ENCODE peak calls at places on chromosomes 12 and 14, in eight cellular contexts. L is MM.1S, H is GM23248, Z is hepatocyte, K is OCI-LY7, A is HCT116, U is PC-3, X is SK-N-SH. E is an unnamed sample.
A peak's percentile ranks its signal among the peaks of the same experiment; 100 is the strongest.

GRCh38 chr14:76876076-76876475 is 49.9 kb downstream of the LRRC74A start:
- DNase-seq in L (peak; percentile 37), H (peak; percentile 85), Z (peak; percentile 87), K (peak; percentile 54), A (peak; percentile 81), U (peak; percentile 87), X (peak; percentile 86), E (peak; percentile 90)

GRCh38 chr12:65779946-65780345 is 44.3 kb upstream of the HMGA2 start:
- DNase-seq in L (no peak), H (no peak), Z (no peak), K (no peak), A (no peak), U (no peak), X (no peak), E (no peak)

GRCh38 chr12:95463019-95463418 is 10.9 kb upstream of the METAP2 start:
- DNase-seq in L (no peak), H (no peak), Z (no peak), K (no peak), A (no peak), U (no peak), X (no peak), E (no peak)

GRCh38 chr14:60643443-60644402 is 5.6 kb downstream of the SIX1 start:
- DNase-seq in L (no peak), H (peak; percentile 78), Z (peak; percentile 16), K (no peak), A (no peak), U (no peak), X (no peak), E (peak; percentile 75)

GRCh38 chr12:65720739-65721138 is 103.5 kb upstream of the HMGA2 start:
- DNase-seq in L (no peak), H (peak; percentile 11), Z (no peak), K (no peak), A (no peak), U (no peak), X (no peak), E (no peak)

GRCh38 chr12:21837847-21838246 is 63.3 kb upstream of the KCNJ8 start:
- DNase-seq in L (no peak), H (no peak), Z (no peak), K (no peak), A (no peak), U (no peak), X (no peak), E (no peak)

GRCh38 chr12:76587428-76588178 is 28.0 kb upstream of the OSBPL8 start:
- DNase-seq in L (no peak), H (peak; percentile 28), Z (no peak), K (no peak), A (no peak), U (no peak), X (no peak), E (no peak)

GRCh38 chr12:21526053-21526452 is at the start of gene SPX:
- DNase-seq in L (no peak), H (peak; percentile 27), Z (no peak), K (peak; percentile 4), A (no peak), U (peak; percentile 63), X (no peak), E (no peak)

GRCh38 chr12:14959126-14959440 is 2.3 kb downstream of the ARHGDIB start:
- DNase-seq in L (no peak), H (no peak), Z (no peak), K (no peak), A (no peak), U (no peak), X (no peak), E (no peak)

GRCh38 chr12:46523863-46524770 is 151.5 kb upstream of the SLC38A2 start:
- DNase-seq in L (peak; percentile 97), H (peak; percentile 98), Z (peak; percentile 55), K (no peak), A (peak; percentile 91), U (peak; percentile 97), X (no peak), E (no peak)

GRCh38 chr12:102849722-102850447 is 67.2 kb downstream of the PAH start:
- DNase-seq in L (no peak), H (no peak), Z (no peak), K (no peak), A (no peak), U (no peak), X (no peak), E (no peak)

GRCh38 chr12:113235976-113236375 is 14.7 kb downstream of the TPCN1 start:
- DNase-seq in L (no peak), H (no peak), Z (no peak), K (no peak), A (no peak), U (no peak), X (no peak), E (no peak)

GRCh38 chr12:95546491-95546813 is 4.8 kb downstream of the USP44 start:
- DNase-seq in L (no peak), H (no peak), Z (no peak), K (no peak), A (no peak), U (no peak), X (no peak), E (peak; percentile 44)

GRCh38 chr14:77061630-77062029 is 33.1 kb upstream of the IRF2BPL start:
- DNase-seq in L (no peak), H (no peak), Z (no peak), K (no peak), A (no peak), U (no peak), X (no peak), E (no peak)

GRCh38 chr12:60257063-60257462 is 661.2 kb downstream of the SLC16A7 start:
- DNase-seq in L (no peak), H (peak; percentile 75), Z (peak; percentile 62), K (no peak), A (peak; percentile 24), U (peak; percentile 80), X (no peak), E (peak; percentile 4)

GRCh38 chr12:127898616-127899015 is 368.4 kb upstream of the TMEM132C start:
- DNase-seq in L (no peak), H (no peak), Z (no peak), K (no peak), A (no peak), U (no peak), X (no peak), E (no peak)

GRCh38 chr12:90342081-90342480 is 612.9 kb downstream of the CCER1 start:
- DNase-seq in L (no peak), H (no peak), Z (no peak), K (no peak), A (no peak), U (no peak), X (no peak), E (no peak)

GRCh38 chr14:64979336-64980074 is 7.2 kb upstream of the FNTB start:
- DNase-seq in L (no peak), H (peak; percentile 68), Z (peak; percentile 36), K (no peak), A (no peak), U (peak; percentile 14), X (no peak), E (peak; percentile 28)

GRCh38 chr14:95877633-95878032 is 1.0 kb downstream of the TUNAR start:
- DNase-seq in L (no peak), H (no peak), Z (no peak), K (no peak), A (no peak), U (no peak), X (no peak), E (no peak)

GRCh38 chr12:26238341-26239126 is 43.2 kb downstream of the SSPN start:
- DNase-seq in L (no peak), H (peak; percentile 10), Z (no peak), K (no peak), A (no peak), U (peak; percentile 19), X (no peak), E (no peak)

GRCh38 chr14:69260246-69260978 is 454 bp downstream of the GALNT16 start:
- DNase-seq in L (no peak), H (peak; percentile 59), Z (peak; percentile 61), K (no peak), A (no peak), U (no peak), X (peak; percentile 78), E (peak; percentile 88)

GRCh38 chr14:78153069-78153351 is 17.2 kb upstream of the NRXN3 start:
- DNase-seq in L (no peak), H (peak; percentile 9), Z (no peak), K (no peak), A (no peak), U (peak; percentile 22), X (no peak), E (no peak)

GRCh38 chr12:93740721-93741120 is 63.5 kb downstream of the CRADD start:
- DNase-seq in L (peak; percentile 53), H (peak; percentile 73), Z (no peak), K (no peak), A (no peak), U (peak; percentile 46), X (no peak), E (peak; percentile 11)
- H2AFZ ChIP-seq in L (peak overlapping the region; percentile 89), H (peak overlapping the region; percentile 97), Z (no peak overlapping the region), K (no peak overlapping the region), A (no peak overlapping the region), U (peak overlapping the region; percentile 93), X (peak overlapping the region; percentile 94), E (no peak overlapping the region)

GRCh38 chr14:29126361-29126760 is 359.8 kb downstream of the FOXG1 start:
- DNase-seq in L (no peak), H (no peak), Z (no peak), K (no peak), A (no peak), U (no peak), X (no peak), E (no peak)
- TF ChIP-seq EZH2phosphoT487 in L (no peak), H (no peak), Z (no peak), K (no peak), A (no peak), U (no peak), X (no peak), E (no peak)

GRCh38 chr12:131060011-131060703 is 106.5 kb downstream of the ADGRD1 start:
- DNase-seq in L (no peak), H (no peak), Z (no peak), K (no peak), A (no peak), U (no peak), X (no peak), E (no peak)
- H3K9me2 ChIP-seq in L (no peaks in the 10 kb centered on the region), H (no peaks in the 10 kb centered on the region), Z (no peaks in the 10 kb centered on the region), K (no peaks in the 10 kb centered on the region), A (no peaks in the 10 kb centered on the region), U (no peaks in the 10 kb centered on the region), X (no peaks in the 10 kb centered on the region), E (no peaks in the 10 kb centered on the region)

GRCh38 chr12:57905812-57906475 is 35.4 kb upstream of the ATP23 start:
- DNase-seq in L (no peak), H (no peak), Z (no peak), K (no peak), A (no peak), U (no peak), X (no peak), E (no peak)

GRCh38 chr12:57902371-57903042 is 38.9 kb upstream of the ATP23 start:
- DNase-seq in L (no peak), H (no peak), Z (no peak), K (no peak), A (no peak), U (no peak), X (no peak), E (no peak)

GRCh38 chr12:57904848-57905811 is 36.2 kb upstream of the ATP23 start:
- DNase-seq in L (peak; percentile 84), H (peak; percentile 92), Z (peak; percentile 94), K (peak; percentile 88), A (peak; percentile 89), U (peak; percentile 95), X (peak; percentile 81), E (peak; percentile 97)

GRCh38 chr12:57906821-57907220 is 34.5 kb upstream of the ATP23 start:
- DNase-seq in L (no peak), H (no peak), Z (no peak), K (no peak), A (no peak), U (no peak), X (no peak), E (no peak)

GRCh38 chr12:57904426-57904825 is 36.9 kb upstream of the ATP23 start:
- DNase-seq in L (no peak), H (no peak), Z (no peak), K (peak; percentile 13), A (no peak), U (no peak), X (no peak), E (no peak)
- H2AFZ ChIP-seq in L (no peak overlapping the region), H (no peak overlapping the region), Z (no peak overlapping the region), K (peak overlapping the region; percentile 7), A (peak overlapping the region; percentile 10), U (no peak overlapping the region), X (no peak overlapping the region), E (peak overlapping the region; percentile 49)